ENCODE peak calls at places on chromosome X, in four cellular contexts. One of them, this sample, is unnamed.

GRCh38 chrX:118226060-118226428 is 109.4 kb upstream of the KLHL13 start:
- DNase-seq in stimulated activated CD4-positive, alpha-beta T cell treated with anti-CD3 and anti-CD28 coated beads, Interleukin-2, amount 100 ng/mL, for 48 hours: no peak
- DNase-seq in fibroblast of lung: no peak
- DNase-seq in NCI-H1694 treated with DMSO at 0.1 percent for 48 hours: no peak
- DNase-seq in this sample: no peak

GRCh38 chrX:23195097-23195496 is 139.6 kb upstream of the PTCHD1 start:
- DNase-seq in stimulated activated CD4-positive, alpha-beta T cell treated with anti-CD3 and anti-CD28 coated beads, Interleukin-2, amount 100 ng/mL, for 48 hours: no peak
- DNase-seq in fibroblast of lung: no peak
- DNase-seq in NCI-H1694 treated with DMSO at 0.1 percent for 48 hours: no peak
- DNase-seq in this sample: peak; percentile 0

GRCh38 chrX:155867821-155868220 is 13.3 kb upstream of the VAMP7 start:
- DNase-seq in stimulated activated CD4-positive, alpha-beta T cell treated with anti-CD3 and anti-CD28 coated beads, Interleukin-2, amount 100 ng/mL, for 48 hours: no peak
- DNase-seq in fibroblast of lung: no peak
- DNase-seq in NCI-H1694 treated with DMSO at 0.1 percent for 48 hours: no peak
- DNase-seq in this sample: no peak

GRCh38 chrX:85963736-85964135 is 83.6 kb downstream of the CHM start:
- DNase-seq in stimulated activated CD4-positive, alpha-beta T cell treated with anti-CD3 and anti-CD28 coated beads, Interleukin-2, amount 100 ng/mL, for 48 hours: no peak
- DNase-seq in fibroblast of lung: peak; percentile 90
- DNase-seq in NCI-H1694 treated with DMSO at 0.1 percent for 48 hours: no peak
- DNase-seq in this sample: peak; percentile 72

GRCh38 chrX:84144281-84144680 is 43.7 kb downstream of the RPS6KA6 start:
- DNase-seq in stimulated activated CD4-positive, alpha-beta T cell treated with anti-CD3 and anti-CD28 coated beads, Interleukin-2, amount 100 ng/mL, for 48 hours: no peak
- DNase-seq in fibroblast of lung: peak; percentile 28
- DNase-seq in NCI-H1694 treated with DMSO at 0.1 percent for 48 hours: no peak
- DNase-seq in this sample: peak; percentile 39

GRCh38 chrX:105653891-105654290 is 168.4 kb upstream of the NRK start:
- DNase-seq in stimulated activated CD4-positive, alpha-beta T cell treated with anti-CD3 and anti-CD28 coated beads, Interleukin-2, amount 100 ng/mL, for 48 hours: no peak
- DNase-seq in fibroblast of lung: peak; percentile 54
- DNase-seq in NCI-H1694 treated with DMSO at 0.1 percent for 48 hours: no peak
- DNase-seq in this sample: peak; percentile 67

GRCh38 chrX:23493941-23494374 is 159.3 kb downstream of the PTCHD1 start:
- DNase-seq in stimulated activated CD4-positive, alpha-beta T cell treated with anti-CD3 and anti-CD28 coated beads, Interleukin-2, amount 100 ng/mL, for 48 hours: no peak
- DNase-seq in fibroblast of lung: no peak
- DNase-seq in NCI-H1694 treated with DMSO at 0.1 percent for 48 hours: no peak
- DNase-seq in this sample: no peak

GRCh38 chrX:140933056-140933455 is 69.3 kb upstream of the SPANXB1 start:
- DNase-seq in stimulated activated CD4-positive, alpha-beta T cell treated with anti-CD3 and anti-CD28 coated beads, Interleukin-2, amount 100 ng/mL, for 48 hours: no peak
- DNase-seq in fibroblast of lung: peak; percentile 10
- DNase-seq in NCI-H1694 treated with DMSO at 0.1 percent for 48 hours: no peak
- DNase-seq in this sample: peak; percentile 20

GRCh38 chrX:65961714-65962113 is 78.2 kb downstream of the VSIG4 start:
- DNase-seq in stimulated activated CD4-positive, alpha-beta T cell treated with anti-CD3 and anti-CD28 coated beads, Interleukin-2, amount 100 ng/mL, for 48 hours: no peak
- DNase-seq in fibroblast of lung: no peak
- DNase-seq in NCI-H1694 treated with DMSO at 0.1 percent for 48 hours: no peak
- DNase-seq in this sample: no peak